ENCODE peak calls at places on chromosomes 16 and 17, in seven cellular contexts. B, L, A, O, D, V and K are unnamed samples.

GRCh38 chr17:79001190-79002020 is 8.2 kb downstream of the CANT1 start:
- DNase-seq in B (no peak), L (no peak), A (peak; percentile 43), O (no peak), D (no peak), V (no peak), K (no peak)

GRCh38 chr16:88276591-88276990 is 106.2 kb upstream of the ZNF469 start:
- DNase-seq in B (no peak), L (no peak), A (no peak), O (no peak), D (no peak), V (no peak), K (peak; percentile 62)

GRCh38 chr16:65070831-65071230 is 51.0 kb downstream of the CDH11 start:
- DNase-seq in B (no peak), L (no peak), A (peak; percentile 62), O (no peak), D (peak; percentile 90), V (peak; percentile 96), K (no peak)

GRCh38 chr17:82252511-82253178 is 20.9 kb downstream of the CSNK1D start:
- DNase-seq in B (no peak), L (no peak), A (no peak), O (no peak), D (no peak), V (no peak), K (peak; percentile 81)

GRCh38 chr17:4956493-4957061 is 5.7 kb downstream of the ENO3 start:
- DNase-seq in B (no peak), L (no peak), A (peak; percentile 58), O (no peak), D (no peak), V (no peak), K (no peak)

GRCh38 chr17:20562587-20562986 is 16.9 kb upstream of the CDRT15L2 start:
- DNase-seq in B (no peak), L (no peak), A (no peak), O (no peak), D (no peak), V (no peak), K (no peak)

GRCh38 chr17:5672815-5673430 is 88.6 kb upstream of the NLRP1 start:
- DNase-seq in B (no peak), L (no peak), A (no peak), O (no peak), D (no peak), V (no peak), K (no peak)

GRCh38 chr16:35181422-35182030 is 1722.1 kb downstream of the TP53TG3F start:
- DNase-seq in B (no peak), L (no peak), A (no peak), O (no peak), D (no peak), V (no peak), K (no peak)

GRCh38 chr16:51134876-51135275 is 16.2 kb downstream of the SALL1 start:
- DNase-seq in B (no peak), L (no peak), A (no peak), O (no peak), D (no peak), V (no peak), K (peak; percentile 88)

GRCh38 chr17:28874750-28875149 is 19.9 kb downstream of the ERAL1 start:
- DNase-seq in B (no peak), L (no peak), A (no peak), O (no peak), D (no peak), V (no peak), K (no peak)

GRCh38 chr16:19071811-19072777 is 4.7 kb downstream of the COQ7 start:
- DNase-seq in B (no peak), L (peak; percentile 53), A (no peak), O (peak; percentile 26), D (no peak), V (no peak), K (no peak)

GRCh38 chr17:76156662-76156991 is 15.6 kb upstream of the FOXJ1 start:
- DNase-seq in B (no peak), L (no peak), A (no peak), O (no peak), D (no peak), V (no peak), K (no peak)

GRCh38 chr17:79023886-79024771 is at the start of gene C1QTNF1:
- DNase-seq in B (no peak), L (peak; percentile 34), A (peak; percentile 75), O (no peak), D (no peak), V (no peak), K (no peak)

GRCh38 chr16:27511657-27512056 is 38.1 kb downstream of the GTF3C1 start:
- DNase-seq in B (no peak), L (no peak), A (no peak), O (no peak), D (no peak), V (no peak), K (no peak)

GRCh38 chr16:46765050-46765449 is 16.9 kb upstream of the MYLK3 start:
- DNase-seq in B (no peak), L (no peak), A (no peak), O (no peak), D (no peak), V (peak; percentile 38), K (no peak)

GRCh38 chr17:32742686-32743538 is 134.0 kb downstream of the MYO1D start:
- DNase-seq in B (no peak), L (no peak), A (no peak), O (no peak), D (no peak), V (no peak), K (no peak)

GRCh38 chr16:75238132-75238852 is 13.1 kb downstream of the BCAR1 start:
- DNase-seq in B (no peak), L (no peak), A (peak; percentile 90), O (no peak), D (peak; percentile 74), V (peak; percentile 48), K (peak; percentile 96)

GRCh38 chr17:8439681-8440080 is 4.0 kb downstream of the NDEL1 start:
- DNase-seq in B (no peak), L (no peak), A (no peak), O (no peak), D (no peak), V (no peak), K (no peak)

GRCh38 chr16:22369221-22369811 is 5.1 kb downstream of the CDR2 start:
- DNase-seq in B (no peak), L (no peak), A (no peak), O (no peak), D (peak; percentile 39), V (no peak), K (no peak)

GRCh38 chr17:80247561-80247960 is 13.1 kb upstream of the RNF213 start:
- DNase-seq in B (no peak), L (no peak), A (no peak), O (no peak), D (no peak), V (no peak), K (no peak)

GRCh38 chr17:66364508-66365203 is 62.2 kb downstream of the PRKCA start:
- DNase-seq in B (no peak), L (no peak), A (no peak), O (no peak), D (no peak), V (no peak), K (no peak)

GRCh38 chr17:58658804-58659713 is 32.8 kb downstream of the TEX14 start:
- DNase-seq in B (peak; percentile 82), L (peak; percentile 85), A (peak; percentile 73), O (peak; percentile 51), D (peak; percentile 99), V (peak; percentile 98), K (no peak)

GRCh38 chr17:62791235-62792121 is 16.6 kb downstream of the MARCHF10 start:
- DNase-seq in B (peak; percentile 9), L (no peak), A (no peak), O (no peak), D (peak; percentile 85), V (peak; percentile 81), K (no peak)

GRCh38 chr17:72506773-72507172 is 386.0 kb downstream of the SOX9 start:
- DNase-seq in B (no peak), L (no peak), A (no peak), O (no peak), D (no peak), V (no peak), K (no peak)

GRCh38 chr16:85172465-85173071 is 60.3 kb upstream of the CIBAR2 start:
- DNase-seq in B (no peak), L (no peak), A (no peak), O (no peak), D (no peak), V (no peak), K (no peak)

GRCh38 chr16:54928016-54928356 is 2.7 kb upstream of the IRX5 start:
- DNase-seq in B (no peak), L (no peak), A (no peak), O (no peak), D (no peak), V (no peak), K (no peak)

GRCh38 chr17:58520843-58521430 is 6.5 kb upstream of the MTMR4 start:
- DNase-seq in B (no peak), L (no peak), A (no peak), O (no peak), D (no peak), V (no peak), K (no peak)

GRCh38 chr17:42387221-42387657 is 1.0 kb downstream of the STAT3 start:
- DNase-seq in B (peak; percentile 43), L (no peak), A (no peak), O (no peak), D (no peak), V (no peak), K (no peak)

GRCh38 chr16:3656491-3657468 is 2.3 kb downstream of the DNASE1 start:
- DNase-seq in B (no peak), L (no peak), A (no peak), O (no peak), D (no peak), V (no peak), K (peak; percentile 73)

GRCh38 chr17:74055508-74056160 is 147.8 kb upstream of the RPL38 start:
- DNase-seq in B (no peak), L (no peak), A (no peak), O (no peak), D (no peak), V (no peak), K (no peak)

GRCh38 chr16:73082608-73083007 is 34.7 kb upstream of the ZFHX3 start:
- DNase-seq in B (no peak), L (no peak), A (peak; percentile 64), O (no peak), D (peak; percentile 81), V (peak; percentile 81), K (no peak)

GRCh38 chr17:17822189-17822978 is 14.4 kb downstream of the SREBF1 start:
- DNase-seq in B (peak; percentile 39), L (no peak), A (peak; percentile 85), O (no peak), D (peak; percentile 43), V (no peak), K (no peak)